ENCODE peak calls at places on chromosome 20, in eight cellular contexts. H, R, L, O, S, C, P and A are unnamed samples.

GRCh38 chr20:38975539-38976120 is 13.5 kb downstream of the DHX35 start:
- DNase-seq in H (no peak), R (no peak), L (no peak), O (no peak), S (no peak), C (no peak), P (peak), A (no peak)

GRCh38 chr20:58127731-58128130 is 100.7 kb downstream of the ANKRD60 start:
- DNase-seq in H (peak), R (peak), L (no peak), O (no peak), S (no peak), C (peak), P (peak), A (no peak)

GRCh38 chr20:8344106-8344505 is 212.0 kb downstream of the PLCB1 start:
- DNase-seq in H (no peak), R (no peak), L (no peak), O (no peak), S (no peak), C (no peak), P (no peak), A (no peak)

GRCh38 chr20:50328161-50328979 is 137.7 kb downstream of the CEBPB start:
- DNase-seq in H (no peak), R (no peak), L (no peak), O (no peak), S (no peak), C (no peak), P (no peak), A (no peak)

GRCh38 chr20:1489764-1490436 is 1.3 kb downstream of the SIRPB2 start:
- DNase-seq in H (no peak), R (no peak), L (no peak), O (no peak), S (no peak), C (no peak), P (no peak), A (no peak)

GRCh38 chr20:51456511-51457280 is 85.8 kb downstream of the NFATC2 start:
- DNase-seq in H (peak), R (peak), L (no peak), O (peak), S (peak), C (peak), P (peak), A (peak)

GRCh38 chr20:6828794-6829423 is 61.4 kb downstream of the BMP2 start:
- DNase-seq in H (peak), R (no peak), L (no peak), O (peak), S (peak), C (peak), P (peak), A (peak)

GRCh38 chr20:17298169-17298568 is 71.3 kb downstream of the PCSK2 start:
- DNase-seq in H (no peak), R (no peak), L (no peak), O (no peak), S (no peak), C (no peak), P (no peak), A (no peak)

GRCh38 chr20:11807070-11807741 is 110.5 kb upstream of the BTBD3 start:
- DNase-seq in H (peak), R (no peak), L (no peak), O (no peak), S (peak), C (no peak), P (peak), A (peak)

GRCh38 chr20:53574819-53575218 is 18.8 kb downstream of the ZNF217 start:
- DNase-seq in H (no peak), R (no peak), L (no peak), O (no peak), S (no peak), C (no peak), P (no peak), A (no peak)

GRCh38 chr20:58889334-58890072 is 37.0 kb downstream of the GNAS start:
- DNase-seq in H (no peak), R (peak), L (peak), O (no peak), S (no peak), C (no peak), P (no peak), A (no peak)

GRCh38 chr20:419556-420168 is 11.6 kb downstream of the RBCK1 start:
- DNase-seq in H (no peak), R (peak), L (no peak), O (no peak), S (no peak), C (peak), P (no peak), A (no peak)
- TF ChIP-seq CTCF in H (no peak), R (no peak), L (no peak), O (no peak), S (no peak), C (peak), P (no peak), A (no peak)

GRCh38 chr20:48407710-48408109 is 420.1 kb downstream of the PREX1 start:
- DNase-seq in H (no peak), R (no peak), L (no peak), O (no peak), S (no peak), C (no peak), P (no peak), A (no peak)

GRCh38 chr20:48403362-48403761 is 424.4 kb downstream of the PREX1 start:
- DNase-seq in H (no peak), R (no peak), L (no peak), O (no peak), S (no peak), C (no peak), P (no peak), A (no peak)

GRCh38 chr20:48406462-48407235 is 421.1 kb downstream of the PREX1 start:
- DNase-seq in H (no peak), R (no peak), L (no peak), O (no peak), S (no peak), C (no peak), P (no peak), A (no peak)

GRCh38 chr20:48405909-48406308 is 421.9 kb downstream of the PREX1 start:
- DNase-seq in H (no peak), R (no peak), L (no peak), O (peak), S (no peak), C (no peak), P (no peak), A (no peak)

GRCh38 chr20:48404598-48404997 is 423.2 kb downstream of the PREX1 start:
- DNase-seq in H (no peak), R (no peak), L (no peak), O (no peak), S (no peak), C (no peak), P (no peak), A (no peak)
- TF ChIP-seq CTCF in H (no peak), R (no peak), L (no peak), O (no peak), S (no peak), C (no peak), P (no peak), A (no peak)

GRCh38 chr20:63752411-63753101 is 13.0 kb downstream of the SLC2A4RG start:
- DNase-seq in H (no peak), R (no peak), L (no peak), O (peak), S (no peak), C (no peak), P (no peak), A (no peak)
- TF ChIP-seq CTCF in H (no peak), R (no peak), L (no peak), O (no peak), S (no peak), C (no peak), P (no peak), A (no peak)

DNA sequence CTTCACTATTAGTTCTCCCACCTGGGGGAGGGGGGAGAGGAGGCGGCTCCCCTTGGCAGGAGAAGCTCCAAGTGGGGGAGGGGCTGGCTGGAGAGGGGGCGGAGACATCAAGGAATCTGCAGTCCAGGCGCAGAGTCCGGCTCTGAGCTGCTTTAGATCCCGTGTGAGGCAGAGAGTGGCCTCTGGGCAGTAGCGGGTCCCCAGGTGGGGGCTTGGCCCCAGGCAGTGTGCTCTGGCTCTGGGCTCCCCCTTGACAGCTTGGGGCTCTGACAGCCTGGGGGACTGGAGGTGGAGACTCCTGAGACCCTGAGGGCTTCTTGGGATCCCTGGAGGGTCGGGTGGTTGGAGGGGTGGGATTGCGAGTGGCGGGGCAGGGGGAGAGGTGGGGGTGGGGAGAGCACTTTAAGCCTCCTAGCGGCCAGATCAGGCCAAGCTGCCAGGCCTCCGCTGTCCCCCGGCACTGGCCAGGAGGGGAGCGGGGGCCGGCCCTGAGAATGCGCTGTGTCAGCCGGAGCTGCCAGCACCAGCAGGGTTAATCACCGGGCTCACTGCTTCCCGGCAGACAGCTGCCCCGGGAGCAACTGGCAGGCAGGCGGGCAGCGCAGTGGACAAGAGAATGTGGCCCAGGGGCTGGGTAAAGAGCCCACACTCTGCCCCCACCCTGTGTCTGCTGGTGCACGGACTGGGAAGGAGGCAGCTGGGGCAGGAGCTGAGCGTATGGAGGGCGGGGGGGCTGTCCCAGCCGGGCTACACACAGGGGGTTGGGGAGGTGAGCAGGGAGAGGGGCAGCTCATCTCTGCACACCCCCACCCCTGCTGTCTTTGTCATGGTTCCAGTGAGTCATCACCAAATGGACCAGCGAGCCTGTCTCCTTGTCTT is 1.8 kb upstream of the LAMA5 start:
- DNase-seq in H (no peak), R (peak), L (no peak), O (peak), S (no peak), C (no peak), P (peak), A (no peak)
- TF ChIP-seq CTCF in H (peak), R (peak), L (no peak), O (peak), S (peak), C (no peak), P (peak), A (peak)

DNA sequence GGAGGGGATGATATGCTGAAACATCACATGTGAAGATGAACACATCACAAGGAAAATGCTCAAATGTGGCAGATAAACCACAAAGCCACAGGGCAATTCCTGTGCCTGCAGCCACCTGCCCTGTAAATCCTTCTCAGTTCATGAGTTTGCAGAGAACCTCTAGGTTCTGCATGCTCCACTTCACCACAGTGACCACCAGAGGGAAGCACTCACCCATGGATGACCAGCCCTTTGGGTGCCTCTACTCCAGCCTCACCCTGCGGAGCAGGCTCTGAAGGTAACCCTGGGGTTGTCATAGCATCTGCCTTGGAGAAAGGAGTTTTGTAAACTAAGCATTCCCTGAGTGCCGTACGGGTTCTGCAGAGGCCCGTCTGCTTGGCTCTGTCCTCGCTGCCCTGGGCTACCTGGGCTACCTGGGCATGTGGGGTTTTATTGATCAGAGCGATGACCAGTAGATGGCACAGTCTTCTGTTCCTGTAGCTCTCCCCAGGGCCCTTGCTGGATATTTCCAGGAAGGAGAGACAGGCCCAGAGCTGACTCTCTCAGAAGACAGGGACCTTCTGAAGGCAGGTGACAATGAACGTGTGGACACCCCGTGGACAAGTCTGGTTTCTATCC is 31.7 kb upstream of the CST1 start:
- DNase-seq in H (peak), R (no peak), L (no peak), O (peak), S (no peak), C (no peak), P (no peak), A (no peak)
- TF ChIP-seq CTCF in H (peak), R (peak), L (no peak), O (peak), S (peak), C (peak), P (peak), A (peak)

DNA sequence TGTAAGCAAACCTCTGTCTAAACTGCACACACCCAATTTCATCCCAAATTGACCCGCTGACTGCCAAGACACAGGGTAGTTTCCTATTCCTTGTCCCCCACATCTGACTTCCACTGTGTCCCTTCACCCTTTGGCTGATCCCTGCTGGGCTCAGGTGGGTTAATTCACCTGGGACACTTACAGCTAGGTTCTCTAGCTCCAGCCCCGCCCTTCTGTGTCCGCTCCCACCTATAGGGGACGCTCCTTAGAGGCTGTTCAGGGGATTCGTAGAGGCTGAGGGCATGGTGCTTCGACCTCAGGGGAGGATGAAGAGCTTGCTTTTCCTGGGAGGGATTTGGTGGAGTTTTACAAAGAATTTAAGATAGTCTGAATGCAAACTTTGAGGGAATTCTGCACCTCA is 4.0 kb upstream of the CD93 start:
- DNase-seq in H (no peak), R (no peak), L (no peak), O (no peak), S (no peak), C (no peak), P (no peak), A (no peak)
- TF ChIP-seq CTCF in H (no peak), R (no peak), L (no peak), O (peak), S (no peak), C (no peak), P (no peak), A (no peak)

GRCh38 chr20:47500554-47500953 is 1.1 kb upstream of the NCOA3 start:
- DNase-seq in H (no peak), R (no peak), L (no peak), O (no peak), S (no peak), C (no peak), P (no peak), A (no peak)

GRCh38 chr20:47501117-47501482 is 587 bp upstream of the NCOA3 start:
- DNase-seq in H (peak), R (no peak), L (no peak), O (no peak), S (no peak), C (no peak), P (no peak), A (no peak)

GRCh38 chr20:47502271-47502730 is 614 bp downstream of the NCOA3 start:
- DNase-seq in H (peak), R (peak), L (no peak), O (no peak), S (no peak), C (peak), P (peak), A (no peak)

GRCh38 chr20:47502801-47503239 is 1.1 kb downstream of the NCOA3 start:
- DNase-seq in H (peak), R (no peak), L (no peak), O (peak), S (no peak), C (peak), P (peak), A (peak)

GRCh38 chr20:47501483-47502270 is at the start of gene NCOA3:
- DNase-seq in H (peak), R (peak), L (peak), O (peak), S (peak), C (peak), P (peak), A (peak)
- TF ChIP-seq CTCF in H (peak), R (peak), L (no peak), O (peak), S (peak), C (peak), P (peak), A (peak)

GRCh38 chr20:45426621-45427020 is 10.7 kb downstream of the PIGT start:
- DNase-seq in H (peak), R (no peak), L (no peak), O (no peak), S (no peak), C (no peak), P (no peak), A (no peak)

GRCh38 chr20:45423700-45424099 is 7.8 kb downstream of the PIGT start:
- DNase-seq in H (no peak), R (no peak), L (no peak), O (no peak), S (no peak), C (no peak), P (no peak), A (no peak)

GRCh38 chr20:45425561-45425960 is 9.6 kb downstream of the PIGT start:
- DNase-seq in H (no peak), R (no peak), L (no peak), O (no peak), S (no peak), C (no peak), P (no peak), A (no peak)

GRCh38 chr20:45429618-45430017 is 13.7 kb downstream of the PIGT start:
- DNase-seq in H (no peak), R (no peak), L (no peak), O (no peak), S (no peak), C (no peak), P (no peak), A (no peak)

GRCh38 chr20:45427236-45428149 is 11.6 kb downstream of the PIGT start:
- DNase-seq in H (peak), R (no peak), L (no peak), O (peak), S (no peak), C (no peak), P (no peak), A (no peak)
- TF ChIP-seq CTCF in H (no peak), R (no peak), L (no peak), O (no peak), S (no peak), C (no peak), P (no peak), A (no peak)

DNA sequence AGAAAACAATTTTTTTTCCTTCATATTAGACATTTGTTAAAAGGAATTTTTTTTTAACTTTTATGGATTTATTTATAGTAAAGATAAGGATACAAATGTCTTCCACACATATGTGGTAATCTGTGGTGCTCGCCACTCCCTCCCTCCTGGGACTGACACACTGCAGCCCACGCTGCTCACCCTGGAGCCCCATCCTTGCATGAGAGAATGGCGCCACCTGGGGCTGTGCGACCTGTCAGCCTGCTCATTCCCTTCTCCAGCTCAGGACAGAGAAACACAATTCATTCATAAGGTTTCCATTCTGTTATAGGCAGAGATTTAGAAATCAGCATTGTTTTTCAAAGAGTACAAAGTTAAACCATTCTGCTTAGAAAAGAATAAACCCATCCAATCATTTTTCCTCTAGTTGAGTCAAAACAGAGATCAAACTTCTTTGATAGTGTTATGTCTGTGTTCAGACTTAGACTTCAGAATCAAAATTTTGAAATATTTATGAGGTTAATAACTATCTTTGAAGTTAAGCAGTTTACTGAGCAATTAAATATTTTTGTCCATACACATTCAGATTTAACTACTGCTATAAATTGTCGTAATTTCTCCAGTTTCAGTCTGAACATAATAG is 42.8 kb upstream of the DYNLRB1 start:
- DNase-seq in H (peak), R (no peak), L (no peak), O (peak), S (no peak), C (peak), P (peak), A (no peak)
- TF ChIP-seq CTCF in H (peak), R (no peak), L (no peak), O (peak), S (peak), C (peak), P (peak), A (peak)